ENCODE peak calls at places on chromosomes 1 and 21, in nine cellular contexts. W is keratinocyte, Z is heart left ventricle, N is suprapubic skin, T is cardiac muscle cell, A is colonic mucosa, U is ascending aorta, Q is HCT116, P is mammary epithelial cell. I is an unnamed sample. For H3K36me3, the result is how much of the 10 kb centered on the place peaks cover.

GRCh38 chr1:167221126-167221803 is 579 bp downstream of the POU2F1 start:
- DNase-seq in W (no peak), Z (no peak), N (peak), T (peak), A (peak), U (no peak), Q (no peak), P (peak), I (no peak)

GRCh38 chr1:171762143-171762563 is 19.3 kb upstream of the METTL13 start:
- DNase-seq in W (no peak), Z (no peak), N (no peak), T (no peak), A (no peak), U (no peak), Q (no peak), P (no peak), I (no peak)

GRCh38 chr1:175536921-175537320 is 206.5 kb downstream of the TNR start:
- DNase-seq in W (no peak), Z (no peak), N (no peak), T (no peak), A (no peak), U (no peak), Q (no peak), P (no peak), I (no peak)

GRCh38 chr1:18182518-18183160 is 75.0 kb downstream of the IGSF21 start:
- DNase-seq in W (no peak), Z (peak), N (no peak), T (no peak), A (no peak), U (peak), Q (no peak), P (no peak), I (peak)

GRCh38 chr1:19442150-19443096 is 42.9 kb downstream of the CAPZB start:
- DNase-seq in W (no peak), Z (no peak), N (no peak), T (peak), A (no peak), U (no peak), Q (no peak), P (no peak), I (no peak)

GRCh38 chr1:18104546-18105100 is 3.0 kb upstream of the IGSF21 start:
- DNase-seq in W (no peak), Z (peak), N (no peak), T (no peak), A (no peak), U (no peak), Q (no peak), P (no peak), I (no peak)

GRCh38 chr1:189859385-189859977 is 618.2 kb downstream of the BRINP3 start:
- DNase-seq in W (no peak), Z (no peak), N (no peak), T (peak), A (peak), U (no peak), Q (peak), P (peak), I (no peak)

GRCh38 chr1:206012086-206012859 is 9.1 kb upstream of the RAB7B start:
- DNase-seq in W (no peak), Z (peak), N (peak), T (no peak), A (peak), U (peak), Q (no peak), P (no peak), I (no peak)

GRCh38 chr1:1079408-1080121 is 5.5 kb upstream of the RNF223 start:
- DNase-seq in W (peak), Z (no peak), N (peak), T (peak), A (peak), U (peak), Q (peak), P (peak), I (peak)

GRCh38 chr21:26544208-26544607 is 28.9 kb downstream of the CYYR1 start:
- DNase-seq in W (no peak), Z (no peak), N (no peak), T (no peak), A (no peak), U (no peak), Q (no peak), P (no peak), I (no peak)

GRCh38 chr1:180040034-180040433 is 85.4 kb downstream of the CEP350 start:
- DNase-seq in W (no peak), Z (no peak), N (no peak), T (peak), A (no peak), U (no peak), Q (peak), P (peak), I (no peak)

GRCh38 chr1:43331688-43332087 is 5.9 kb upstream of the MPL start:
- DNase-seq in W (no peak), Z (no peak), N (no peak), T (no peak), A (no peak), U (no peak), Q (no peak), P (no peak), I (no peak)

GRCh38 chr1:65959896-65960295 is 167.2 kb downstream of the PDE4B start:
- DNase-seq in W (no peak), Z (no peak), N (no peak), T (peak), A (no peak), U (no peak), Q (no peak), P (no peak), I (no peak)

GRCh38 chr1:3067671-3068399 is 1.2 kb upstream of the PRDM16 start:
- DNase-seq in W (no peak), Z (no peak), N (peak), T (no peak), A (no peak), U (peak), Q (no peak), P (no peak), I (no peak)

GRCh38 chr1:41363632-41364320 is 2.5 kb downstream of the FOXO6 start:
- DNase-seq in W (no peak), Z (no peak), N (no peak), T (no peak), A (no peak), U (no peak), Q (no peak), P (no peak), I (no peak)

GRCh38 chr1:161998811-161999210 is 24.9 kb downstream of the OLFML2B start:
- DNase-seq in W (no peak), Z (no peak), N (no peak), T (no peak), A (no peak), U (no peak), Q (no peak), P (peak), I (no peak)

GRCh38 chr1:65002508-65003315 is 36.4 kb upstream of the JAK1 start:
- DNase-seq in W (peak), Z (peak), N (peak), T (peak), A (peak), U (peak), Q (peak), P (peak), I (peak)

GRCh38 chr1:150152772-150153461 is 3.2 kb downstream of the PLEKHO1 start:
- DNase-seq in W (no peak), Z (peak), N (no peak), T (peak), A (no peak), U (no peak), Q (no peak), P (no peak), I (no peak)

DNA sequence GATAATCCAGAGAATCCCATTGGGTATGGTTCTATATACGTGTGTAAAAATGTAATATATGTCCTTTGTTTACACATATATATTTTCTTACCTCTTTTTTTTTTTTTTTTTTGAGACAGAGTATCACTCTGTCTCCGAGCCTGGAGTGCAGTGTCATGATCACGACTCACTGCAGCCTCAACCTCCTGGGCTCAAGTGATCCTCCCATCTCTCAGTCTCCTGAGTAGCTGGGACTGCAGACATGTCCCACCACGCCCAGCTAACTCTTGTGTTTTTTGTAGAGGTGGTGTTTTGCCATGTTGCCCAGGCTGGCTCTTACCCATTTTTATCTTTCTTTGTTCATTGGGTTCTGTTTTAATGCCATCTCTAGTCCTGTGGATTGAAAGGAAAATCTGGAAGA is 59.5 kb downstream of the ZBTB17 start:
- DNase-seq in W (no peak), Z (no peak), N (no peak), T (no peak), A (no peak), U (no peak), Q (no peak), P (peak), I (no peak)
- H3K36me3 ChIP-seq in W (under half), Z (half or more), N (half or more), T (under half), A (under half), U (half or more), Q (under half), P (under half), I (under half)

DNA sequence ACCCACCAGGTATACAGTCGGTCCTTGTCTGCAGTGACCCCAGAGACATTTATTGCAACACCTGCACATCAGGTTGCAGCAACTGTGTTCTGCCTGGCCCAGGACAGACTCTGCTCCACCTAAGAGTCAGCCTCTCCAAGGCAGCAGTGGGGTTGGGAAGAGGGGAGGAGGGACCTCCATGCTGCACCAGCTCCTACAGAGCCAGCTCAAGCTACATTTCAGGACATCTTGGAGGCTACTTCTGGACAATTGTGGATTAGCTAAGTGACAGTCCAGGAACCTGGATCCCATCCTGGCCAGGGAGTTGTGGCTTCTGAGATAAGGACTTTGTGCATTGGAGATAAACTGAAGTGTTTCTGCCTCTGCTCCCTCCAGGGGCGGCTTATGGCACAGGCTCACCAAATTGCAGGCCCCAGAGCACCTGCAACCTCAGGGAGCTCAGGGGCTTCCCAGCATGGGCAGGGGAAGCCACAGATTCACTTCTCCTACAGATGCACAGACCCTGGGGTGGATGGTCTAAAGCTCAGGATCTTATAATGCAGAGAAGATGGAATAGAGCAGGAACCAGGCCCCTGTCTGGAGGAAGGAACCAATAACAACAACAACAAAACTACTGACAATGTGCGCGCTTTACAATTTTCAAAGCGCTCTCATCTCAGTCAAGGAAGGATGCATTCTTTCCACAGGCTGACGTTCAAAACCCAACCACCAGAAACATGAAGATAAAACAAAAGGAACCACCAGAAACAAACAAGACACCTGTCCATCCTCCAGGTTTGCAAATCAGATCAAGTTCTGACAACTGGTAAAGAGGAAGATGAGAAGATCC is 120.8 kb upstream of the IRF2BP2 start:
- DNase-seq in W (no peak), Z (no peak), N (no peak), T (no peak), A (no peak), U (no peak), Q (no peak), P (no peak), I (no peak)
- TF ChIP-seq CTCF in W (no peak), Z (no peak), N (no peak), T (no peak), A (no peak), U (no peak), Q (no peak), P (no peak), I (no peak)

GRCh38 chr1:228478912-228479665 is 8.1 kb upstream of the RNF187 start:
- DNase-seq in W (no peak), Z (no peak), N (no peak), T (peak), A (no peak), U (no peak), Q (no peak), P (no peak), I (no peak)

GRCh38 chr1:228478326-228478725 is 8.9 kb upstream of the RNF187 start:
- DNase-seq in W (no peak), Z (no peak), N (no peak), T (no peak), A (no peak), U (no peak), Q (no peak), P (no peak), I (no peak)

GRCh38 chr1:228472655-228473054 is 14.5 kb upstream of the RNF187 start:
- DNase-seq in W (no peak), Z (no peak), N (peak), T (peak), A (no peak), U (no peak), Q (no peak), P (peak), I (no peak)

GRCh38 chr1:228474507-228474906 is 12.7 kb upstream of the RNF187 start:
- DNase-seq in W (no peak), Z (no peak), N (no peak), T (no peak), A (no peak), U (no peak), Q (no peak), P (no peak), I (no peak)

GRCh38 chr1:228477263-228477662 is 9.9 kb upstream of the RNF187 start:
- DNase-seq in W (no peak), Z (no peak), N (no peak), T (no peak), A (no peak), U (no peak), Q (no peak), P (no peak), I (no peak)
- H3K36me3 ChIP-seq in W (under half), Z (under half), N (under half), T (under half), A (under half), U (under half), Q (under half), P (under half), I (under half)

GRCh38 chr1:86750076-86750475 is 45.7 kb downstream of the SH3GLB1 start:
- DNase-seq in W (no peak), Z (no peak), N (no peak), T (peak), A (no peak), U (no peak), Q (no peak), P (no peak), I (no peak)

GRCh38 chr1:86754265-86754974 is 50.0 kb downstream of the SH3GLB1 start:
- DNase-seq in W (no peak), Z (no peak), N (no peak), T (no peak), A (no peak), U (no peak), Q (no peak), P (no peak), I (no peak)

GRCh38 chr1:86756062-86756406 is 51.7 kb downstream of the SH3GLB1 start:
- DNase-seq in W (no peak), Z (no peak), N (no peak), T (no peak), A (no peak), U (no peak), Q (no peak), P (no peak), I (no peak)

GRCh38 chr1:86750530-86750929 is 46.2 kb downstream of the SH3GLB1 start:
- DNase-seq in W (no peak), Z (no peak), N (no peak), T (no peak), A (no peak), U (no peak), Q (no peak), P (no peak), I (no peak)

DNA sequence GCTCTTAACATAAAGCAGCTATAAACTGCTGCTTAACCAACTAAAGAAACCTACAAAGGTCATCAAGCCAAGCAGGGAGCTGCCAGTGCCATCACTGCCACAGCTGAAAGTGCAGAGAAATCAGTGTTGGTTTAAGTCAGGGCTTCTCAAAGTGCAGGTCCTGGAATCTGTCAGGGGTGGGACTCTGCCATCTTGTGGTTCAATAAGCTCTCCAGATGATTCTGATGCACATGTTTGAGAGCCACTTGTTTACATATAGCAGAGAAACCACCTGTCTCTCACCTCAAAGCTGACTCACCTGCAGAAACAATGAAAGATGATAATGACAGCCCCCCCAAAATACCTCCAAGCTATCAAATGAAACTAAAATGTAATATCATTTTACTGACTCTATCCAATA is 49.3 kb downstream of the SH3GLB1 start:
- DNase-seq in W (no peak), Z (no peak), N (no peak), T (no peak), A (no peak), U (no peak), Q (peak), P (peak), I (no peak)
- TF ChIP-seq CTCF in W (peak), Z (no peak), N (no peak), T (no peak), A (no peak), U (no peak), Q (peak), P (peak), I (peak)

GRCh38 chr21:35237287-35237686 is 188.2 kb upstream of the RUNX1 start:
- DNase-seq in W (no peak), Z (no peak), N (no peak), T (no peak), A (no peak), U (no peak), Q (no peak), P (no peak), I (no peak)

GRCh38 chr21:35232545-35233176 is 183.6 kb upstream of the RUNX1 start:
- DNase-seq in W (no peak), Z (no peak), N (no peak), T (peak), A (no peak), U (no peak), Q (peak), P (peak), I (peak)

GRCh38 chr21:35238119-35238518 is 189.0 kb upstream of the RUNX1 start:
- DNase-seq in W (no peak), Z (no peak), N (no peak), T (no peak), A (no peak), U (no peak), Q (no peak), P (no peak), I (no peak)

GRCh38 chr21:35236090-35236489 is 187.0 kb upstream of the RUNX1 start:
- DNase-seq in W (no peak), Z (no peak), N (no peak), T (no peak), A (no peak), U (no peak), Q (no peak), P (no peak), I (no peak)

DNA sequence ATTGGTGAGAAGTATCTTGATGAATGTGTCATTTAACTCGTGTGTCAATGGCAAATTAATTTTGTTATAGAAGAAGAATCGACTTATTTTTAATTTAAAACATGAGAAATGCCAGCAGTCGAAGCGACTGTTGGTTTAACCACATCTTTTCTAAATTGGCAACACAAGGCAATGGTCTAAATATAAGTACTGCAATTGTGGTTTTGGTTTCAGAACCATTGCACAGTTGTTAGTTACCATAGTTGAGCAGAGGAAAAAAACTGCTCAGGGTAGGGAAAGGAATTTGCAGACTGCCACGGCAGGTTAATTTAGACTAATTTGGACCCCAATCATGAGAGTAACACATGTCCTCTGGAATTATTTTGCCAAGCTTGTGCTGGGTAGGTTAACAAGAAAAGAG is 185.6 kb upstream of the RUNX1 start:
- DNase-seq in W (no peak), Z (no peak), N (no peak), T (no peak), A (no peak), U (no peak), Q (no peak), P (no peak), I (no peak)
- H3K36me3 ChIP-seq in W (under half), Z (under half), N (under half), T (under half), A (under half), U (under half), Q (under half), P (under half), I (under half)